ENCODE peak calls at places on chromosomes 13 and 19, in five cellular contexts. A is endothelial cell of umbilical vein, B is thyroid gland, L is osteoblast, K is H9. S is an unnamed sample. For H3K27me3, the result is how much of the 10 kb centered on the place peaks cover.

GRCh38 chr13:44842158-44842557 is 147.1 kb downstream of the NUFIP1 start:
- DNase-seq in A (peak), B (no peak), L (peak), K (no peak), S (no peak)

GRCh38 chr19:5932146-5932545 is 18.1 kb downstream of the CAPS start:
- DNase-seq in K (no peak), L (no peak), B (no peak), A (no peak), S (no peak)

GRCh38 chr13:76937416-76937815 is 10.9 kb upstream of the ACOD1 start:
- DNase-seq in L (peak), B (no peak), K (no peak), A (peak), S (peak)

GRCh38 chr19:17405250-17406038 is at the start of gene BST2:
- DNase-seq in L (peak), A (peak), K (peak), B (peak), S (peak)

GRCh38 chr13:97342136-97342535 is 91.8 kb upstream of the RAP2A start:
- DNase-seq in L (no peak), B (no peak), A (no peak), K (no peak), S (no peak)

GRCh38 chr19:50377051-50377441 is 789 bp downstream of the NR1H2 start:
- DNase-seq in K (no peak), A (peak), B (peak), L (no peak), S (no peak)

GRCh38 chr13:21203132-21203531 is 26.7 kb downstream of the MRPL57 start:
- DNase-seq in B (no peak), L (no peak), K (no peak), A (no peak), S (peak)

GRCh38 chr13:37293295-37293694 is 187.8 kb upstream of the CSNK1A1L start:
- DNase-seq in L (no peak), A (no peak), B (no peak), K (no peak), S (no peak)

GRCh38 chr19:17869114-17869608 is 2.6 kb upstream of the SLC5A5 start:
- DNase-seq in L (peak), A (no peak), B (no peak), K (peak), S (no peak)

GRCh38 chr19:2982983-2983350 is 5.6 kb downstream of the TLE6 start:
- DNase-seq in B (peak), A (peak), K (no peak), L (peak), S (no peak)

GRCh38 chr19:16018801-16019551 is 57.3 kb upstream of the TPM4 start:
- DNase-seq in K (peak), L (peak), A (no peak), B (no peak), S (no peak)

GRCh38 chr13:49652691-49653305 is 24.5 kb downstream of the ARL11 start:
- DNase-seq in L (peak), K (peak), A (peak), B (peak), S (no peak)

GRCh38 chr19:8423821-8424223 is 10.7 kb downstream of the MARCHF2 start:
- DNase-seq in K (peak), L (peak), B (peak), A (peak), S (peak)

GRCh38 chr13:35855531-35856019 is 275.6 kb downstream of the DCLK1 start:
- DNase-seq in L (no peak), A (no peak), K (peak), B (no peak), S (no peak)

GRCh38 chr13:27954406-27954851 is 14.7 kb downstream of the CDX2 start:
- DNase-seq in L (peak), A (peak), B (peak), K (peak), S (no peak)

GRCh38 chr19:8390617-8390981 is 439 bp downstream of the RAB11B start:
- DNase-seq in K (peak), L (peak), A (peak), B (peak), S (peak)

GRCh38 chr19:55228015-55228391 is 560 bp downstream of the TMEM86B start:
- DNase-seq in K (peak), L (no peak), A (no peak), B (peak), S (no peak)

GRCh38 chr13:99979453-99980200 is 2.0 kb upstream of the ZIC2 start:
- DNase-seq in A (no peak), B (no peak), K (peak), L (peak), S (no peak)

GRCh38 chr19:1222394-1222793 is 15.4 kb downstream of the CBARP start:
- DNase-seq in B (no peak), A (no peak), K (no peak), L (no peak), S (no peak)

GRCh38 chr19:6610934-6611370 is 20.0 kb upstream of the CD70 start:
- DNase-seq in A (peak), K (no peak), L (peak), B (no peak), S (peak)

GRCh38 chr19:3275068-3275582 is 50.7 kb downstream of the CELF5 start:
- DNase-seq in B (no peak), A (no peak), L (peak), K (peak), S (peak)

GRCh38 chr19:18802354-18802753 is 11.2 kb upstream of the COMP start:
- DNase-seq in L (peak), A (no peak), B (no peak), K (peak), S (no peak)

GRCh38 chr13:70370924-70371323 is 262.7 kb upstream of the KLHL1 start:
- DNase-seq in L (no peak), B (no peak), K (no peak), A (no peak), S (no peak)

GRCh38 chr19:15919243-15919642 is 15.1 kb downstream of the CYP4F11 start:
- DNase-seq in B (no peak), A (no peak), L (no peak), K (no peak), S (no peak)

GRCh38 chr19:18340237-18340989 is at the start of gene PGPEP1:
- DNase-seq in A (peak), L (peak), B (peak), K (peak), S (no peak)

GRCh38 chr13:78015782-78016181 is 97.2 kb upstream of the EDNRB start:
- DNase-seq in L (no peak), K (no peak), A (no peak), B (no peak), S (no peak)

GRCh38 chr13:111178417-111178816 is 63.3 kb downstream of the ARHGEF7 start:
- DNase-seq in A (no peak), L (peak), B (no peak), K (no peak), S (no peak)

GRCh38 chr19:46076951-46077814 is 36.4 kb upstream of the IGFL4 start:
- DNase-seq in B (peak), A (peak), L (peak), K (peak), S (peak)

GRCh38 chr13:92716749-92717148 is 509.9 kb upstream of the GPC6 start:
- DNase-seq in K (no peak), B (no peak), A (no peak), L (no peak), S (peak)
- TF ChIP-seq CTCF in K (peak), B (no peak), A (no peak), L (peak), S (peak)

DNA sequence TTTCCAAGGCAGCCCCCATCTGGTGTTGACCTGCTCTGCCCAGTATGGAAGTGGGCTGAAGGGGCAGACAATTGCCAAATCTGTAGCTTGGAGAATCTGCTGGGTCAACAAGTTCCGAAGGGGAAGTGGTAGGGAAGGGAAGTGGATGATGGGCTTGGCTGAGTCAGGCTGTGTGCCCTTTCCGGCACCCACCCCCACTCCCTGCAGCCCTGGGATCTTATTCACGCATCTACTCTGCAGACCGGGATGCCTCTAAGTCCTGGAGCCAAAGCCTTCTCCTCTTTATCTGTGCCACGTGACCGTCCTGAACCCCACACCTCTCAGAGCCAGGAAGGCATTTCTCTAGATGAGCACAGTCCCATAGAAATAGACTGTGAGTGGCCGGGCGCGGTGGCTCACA is 7.5 kb upstream of the C5AR2 start:
- DNase-seq in B (peak), K (no peak), L (no peak), A (peak), S (no peak)
- H3K27me3 ChIP-seq in B (under half), K (under half), L (under half), A (under half), S (under half)

DNA sequence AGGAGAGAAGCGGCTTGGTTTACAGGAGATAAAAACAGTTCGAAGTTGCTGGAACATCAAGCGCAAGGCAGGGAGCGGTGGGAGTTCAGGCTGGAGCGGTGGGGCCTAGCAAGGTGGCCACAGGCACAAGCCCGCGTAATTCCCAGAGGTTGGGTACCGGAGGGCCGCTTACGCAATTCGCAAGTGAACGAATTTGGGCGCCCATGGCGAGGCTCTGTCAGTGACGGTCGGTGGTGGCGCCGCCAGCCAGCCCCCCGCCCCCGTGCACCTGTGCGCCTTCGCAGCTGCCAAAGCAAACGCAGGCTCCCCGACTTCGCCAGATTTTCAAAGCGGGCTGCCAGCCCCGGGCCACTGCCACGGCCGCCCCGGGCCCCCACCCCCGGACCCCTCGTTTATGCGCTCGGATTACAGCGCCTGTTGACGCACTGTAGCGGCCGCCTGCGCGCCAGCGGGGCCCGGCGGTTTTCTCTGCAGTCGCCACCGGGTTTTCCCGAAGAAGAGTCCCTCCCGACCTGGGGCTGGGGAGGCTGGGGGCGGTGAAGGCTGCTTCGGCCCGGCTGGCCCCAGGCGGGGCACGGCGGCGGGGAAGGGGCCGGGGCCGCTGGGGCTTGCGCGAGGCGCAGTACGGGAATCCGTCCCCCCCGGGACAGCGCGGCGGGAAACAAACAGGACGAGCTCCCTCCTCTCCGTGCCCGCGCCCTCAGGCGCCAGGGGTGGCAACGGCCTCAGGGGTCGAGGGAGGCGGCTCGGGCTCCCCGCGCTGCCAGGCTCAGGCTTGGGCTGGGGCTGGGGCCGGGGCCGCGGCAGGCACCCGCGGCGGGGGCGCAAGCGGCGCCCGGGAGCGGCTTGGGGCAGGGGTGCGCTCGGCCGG is 714 bp downstream of the N4BP2L1 start:
- DNase-seq in B (peak), L (peak), K (peak), A (peak), S (no peak)
- H3K27ac ChIP-seq in B (peak), L (peak), K (no peak), A (no peak), S (no peak)

GRCh38 chr13:72652681-72653080 is 74.7 kb downstream of the MZT1 start:
- DNase-seq in L (no peak), A (peak), K (no peak), B (no peak), S (peak)

GRCh38 chr13:72643339-72643989 is 84.0 kb downstream of the MZT1 start:
- DNase-seq in A (peak), K (no peak), L (peak), B (peak), S (peak)

GRCh38 chr13:72651196-72651595 is 76.2 kb downstream of the MZT1 start:
- DNase-seq in K (no peak), A (no peak), L (peak), B (no peak), S (peak)

GRCh38 chr13:72645521-72645920 is 81.9 kb downstream of the MZT1 start:
- DNase-seq in B (no peak), L (no peak), A (no peak), K (no peak), S (no peak)

DNA sequence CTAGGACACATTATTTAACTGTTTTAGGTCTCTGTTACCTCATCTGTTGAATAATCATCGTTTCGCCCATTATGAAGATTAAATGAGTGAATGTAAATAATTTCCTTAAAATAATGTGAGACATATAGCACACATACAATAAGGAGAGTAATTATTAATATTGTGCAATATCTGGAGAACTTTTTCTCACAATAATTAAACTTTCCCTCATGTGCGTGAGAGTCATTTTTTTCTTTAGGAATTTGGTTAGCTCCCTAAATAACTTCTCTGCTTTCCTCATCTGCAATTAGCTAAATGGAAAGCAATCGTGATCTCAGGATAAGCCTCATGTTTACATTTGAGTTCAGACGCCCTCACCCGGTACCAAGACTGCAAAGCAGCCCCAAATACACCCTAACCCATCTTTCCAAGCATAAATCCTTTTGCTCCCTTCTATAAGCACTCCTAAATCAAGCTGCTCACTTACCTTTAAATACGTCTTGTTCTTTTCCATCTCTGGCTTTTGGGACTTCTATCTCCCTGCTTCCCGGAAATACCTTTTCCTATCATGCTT is 78.8 kb downstream of the MZT1 start:
- DNase-seq in A (no peak), L (no peak), B (no peak), K (no peak), S (no peak)
- TF ChIP-seq CTCF in A (no peak), L (no peak), B (no peak), K (peak), S (peak)

S was measured in brain microvascular endothelial cell.